ENCODE peak calls at places on chromosome 16, in ten cellular contexts. G, L, M, B, R, W, J, N, K and V are unnamed samples.

GRCh38 chr16:4924593-4925378 is 12.2 kb downstream of the PPL start:
- DNase-seq in N (no peak), L (no peak), K (no peak), W (no peak), J (no peak), B (no peak), R (no peak), G (peak), M (no peak), V (no peak)

GRCh38 chr16:8585942-8586341 is 4.4 kb downstream of the TMEM114 start:
- DNase-seq in J (no peak), W (no peak), G (no peak), M (no peak), B (no peak), K (no peak), R (no peak), N (no peak), L (no peak), V (no peak)

GRCh38 chr16:90010676-90011075 is 8.6 kb downstream of the DBNDD1 start:
- DNase-seq in R (no peak), L (no peak), K (no peak), J (no peak), B (no peak), M (no peak), N (no peak), G (no peak), W (no peak), V (no peak)

GRCh38 chr16:89322381-89323119 is 105.0 kb downstream of the ZNF778 start:
- DNase-seq in J (no peak), L (no peak), G (peak), W (no peak), M (peak), N (no peak), K (no peak), R (peak), B (peak), V (peak)

GRCh38 chr16:87003414-87003755 is 313.8 kb downstream of the C16orf95 start:
- DNase-seq in G (no peak), B (no peak), K (no peak), N (no peak), J (no peak), M (peak), L (no peak), W (no peak), R (no peak), V (no peak)

GRCh38 chr16:84299734-84300440 is 5.2 kb downstream of the WFDC1 start:
- DNase-seq in J (no peak), W (no peak), B (no peak), R (peak), K (no peak), L (no peak), M (no peak), G (no peak), N (no peak), V (no peak)

GRCh38 chr16:81066700-81067099 is 10.3 kb downstream of the C16orf46 start:
- DNase-seq in G (no peak), N (no peak), K (no peak), J (no peak), M (no peak), W (no peak), R (no peak), L (no peak), B (no peak), V (no peak)

GRCh38 chr16:17125671-17126070 is 345.1 kb downstream of the XYLT1 start:
- DNase-seq in G (no peak), N (no peak), K (no peak), R (no peak), W (no peak), M (peak), J (no peak), L (no peak), B (no peak), V (no peak)

GRCh38 chr16:57374067-57374534 is 1.8 kb downstream of the CX3CL1 start:
- DNase-seq in J (no peak), N (no peak), K (no peak), G (no peak), L (peak), R (no peak), W (no peak), M (peak), B (peak), V (no peak)

GRCh38 chr16:6684076-6684673 is 648.5 kb upstream of the RBFOX1 start:
- DNase-seq in K (peak), G (no peak), J (peak), W (no peak), N (peak), B (no peak), L (peak), M (no peak), R (peak), V (no peak)

GRCh38 chr16:83214671-83215070 is 587.9 kb downstream of the CDH13 start:
- DNase-seq in J (no peak), G (no peak), M (peak), W (no peak), L (no peak), R (no peak), B (no peak), N (no peak), K (no peak), V (no peak)

GRCh38 chr16:57607676-57608461 is 20.6 kb upstream of the ADGRG1 start:
- DNase-seq in R (no peak), J (no peak), L (no peak), G (no peak), K (peak), W (no peak), M (no peak), N (no peak), B (no peak), V (peak)

GRCh38 chr16:9908613-9909012 is 273.6 kb downstream of the GRIN2A start:
- DNase-seq in W (no peak), J (no peak), B (no peak), L (no peak), M (no peak), G (no peak), N (no peak), R (no peak), K (no peak), V (no peak)

GRCh38 chr16:51569204-51569911 is 418.3 kb upstream of the SALL1 start:
- DNase-seq in M (no peak), L (no peak), K (no peak), W (no peak), J (no peak), B (peak), N (no peak), R (no peak), G (no peak), V (peak)

GRCh38 chr16:87160218-87160617 is 157.0 kb downstream of the C16orf95 start:
- DNase-seq in L (no peak), R (no peak), B (peak), J (no peak), M (no peak), N (no peak), W (no peak), G (no peak), K (no peak), V (no peak)

GRCh38 chr16:62585041-62585545 is 548.9 kb upstream of the CDH8 start:
- DNase-seq in B (no peak), J (no peak), G (no peak), M (no peak), L (no peak), K (no peak), W (no peak), N (no peak), R (no peak), V (no peak)

GRCh38 chr16:5187402-5187952 is 89.9 kb upstream of the EEF2KMT start:
- DNase-seq in J (no peak), N (no peak), L (no peak), B (no peak), G (no peak), R (no peak), M (no peak), W (no peak), K (no peak), V (no peak)

GRCh38 chr16:64397945-64398508 is 723.8 kb downstream of the CDH11 start:
- DNase-seq in W (no peak), N (no peak), G (no peak), L (peak), R (no peak), J (no peak), B (peak), M (peak), K (no peak), V (peak)

GRCh38 chr16:10949424-10949970 is 5.1 kb downstream of the CLEC16A start:
- DNase-seq in J (no peak), K (no peak), R (peak), W (no peak), N (no peak), G (no peak), M (no peak), B (peak), L (no peak), V (peak)

GRCh38 chr16:29905668-29906067 is 5.4 kb downstream of the ASPHD1 start:
- DNase-seq in R (no peak), N (no peak), L (no peak), G (no peak), J (no peak), W (no peak), M (no peak), K (no peak), B (no peak), V (no peak)

GRCh38 chr16:87310610-87311009 is 6.6 kb downstream of the C16orf95 start:
- DNase-seq in G (no peak), J (no peak), K (no peak), L (no peak), N (no peak), B (no peak), W (no peak), M (no peak), R (no peak), V (no peak)

GRCh38 chr16:76854234-76854633 is 336.8 kb upstream of the MON1B start:
- DNase-seq in G (no peak), M (no peak), L (no peak), K (no peak), B (peak), N (no peak), W (no peak), R (no peak), J (no peak), V (peak)

GRCh38 chr16:4239020-4239419 is 2.9 kb downstream of the SRL start:
- DNase-seq in J (no peak), N (no peak), R (no peak), W (no peak), L (no peak), K (no peak), M (no peak), G (no peak), B (no peak), V (no peak)

GRCh38 chr16:25481636-25482035 is 210.1 kb upstream of the HS3ST4 start:
- DNase-seq in R (peak), G (no peak), K (no peak), N (no peak), J (peak), W (no peak), M (no peak), B (no peak), L (no peak), V (no peak)

GRCh38 chr16:21980032-21980431 is 20.9 kb downstream of the PDZD9 start:
- DNase-seq in B (no peak), J (no peak), L (no peak), N (no peak), R (no peak), G (no peak), K (no peak), M (no peak), W (no peak), V (no peak)

GRCh38 chr16:66057056-66057455 is 309.4 kb upstream of the CDH5 start:
- DNase-seq in B (no peak), J (no peak), W (no peak), R (no peak), M (no peak), L (no peak), N (peak), G (no peak), K (no peak), V (no peak)

GRCh38 chr16:54355251-54355650 is 68.7 kb upstream of the IRX3 start:
- DNase-seq in G (no peak), M (peak), R (no peak), K (no peak), B (peak), L (peak), J (peak), W (no peak), N (no peak), V (peak)

GRCh38 chr16:30018731-30019158 is 4.3 kb upstream of the C16orf92 start:
- DNase-seq in N (no peak), M (peak), B (no peak), G (no peak), K (no peak), W (no peak), L (peak), J (no peak), R (no peak), V (no peak)

GRCh38 chr16:20308266-20308665 is 19.0 kb downstream of the GP2 start:
- DNase-seq in M (no peak), N (no peak), K (no peak), L (no peak), R (no peak), J (no peak), G (no peak), W (no peak), B (no peak), V (no peak)

GRCh38 chr16:54744998-54745397 is 185.7 kb upstream of the IRX5 start:
- DNase-seq in K (no peak), G (no peak), M (no peak), L (no peak), N (no peak), W (no peak), R (no peak), B (no peak), J (no peak), V (no peak)

GRCh38 chr16:11203111-11203623 is 52.8 kb downstream of the SOCS1 start:
- DNase-seq in K (no peak), N (no peak), L (no peak), R (no peak), B (no peak), J (no peak), G (no peak), M (no peak), W (no peak), V (no peak)

GRCh38 chr16:67255553-67256030 is 6.8 kb downstream of the SLC9A5 start:
- DNase-seq in J (no peak), N (no peak), M (no peak), K (no peak), W (no peak), R (no peak), L (no peak), G (no peak), B (no peak), V (no peak)

GRCh38 chr16:83925095-83925905 is 26.4 kb downstream of the MLYCD start:
- DNase-seq in K (no peak), M (no peak), G (no peak), N (no peak), J (no peak), R (no peak), L (no peak), B (no peak), W (no peak), V (no peak)

GRCh38 chr16:68406458-68407041 is 41.8 kb downstream of the SMPD3 start:
- DNase-seq in R (no peak), L (peak), M (peak), G (peak), W (no peak), B (no peak), J (peak), K (no peak), N (no peak), V (no peak)
- H3K4me3 ChIP-seq in R (no peak), L (no peak), M (peak), G (no peak), W (no peak), B (no peak), J (no peak), K (no peak), N (no peak), V (no peak)

DNA sequence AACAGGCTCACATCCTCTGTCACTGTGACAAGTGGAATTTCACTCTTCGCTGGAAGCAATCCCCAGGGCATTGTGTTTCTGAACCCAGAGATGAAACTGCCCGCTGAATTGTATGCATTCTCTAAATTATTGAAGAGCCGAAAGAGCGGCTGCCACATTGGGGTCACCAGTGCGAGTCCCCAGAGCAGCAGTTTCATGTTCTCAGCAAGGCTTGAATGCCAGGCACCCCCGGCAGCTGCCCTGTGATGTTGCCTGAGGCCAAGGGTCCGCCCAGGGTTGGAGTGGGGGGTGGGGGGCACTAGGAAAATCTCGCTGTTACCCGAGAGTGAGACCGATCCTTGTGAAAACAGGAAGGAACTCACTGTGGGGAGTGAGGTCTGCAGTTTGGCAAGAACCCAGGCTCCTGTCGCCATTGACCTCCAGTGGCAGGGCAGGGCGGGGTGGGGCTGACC is 20.7 kb upstream of the BCAR1 start:
- DNase-seq in W (no peak), K (no peak), M (no peak), J (no peak), R (no peak), N (no peak), G (no peak), B (no peak), L (no peak), V (no peak)
- H3K4me3 ChIP-seq in W (no peak), K (no peak), M (no peak), J (no peak), R (no peak), N (no peak), G (no peak), B (no peak), L (no peak), V (no peak)

DNA sequence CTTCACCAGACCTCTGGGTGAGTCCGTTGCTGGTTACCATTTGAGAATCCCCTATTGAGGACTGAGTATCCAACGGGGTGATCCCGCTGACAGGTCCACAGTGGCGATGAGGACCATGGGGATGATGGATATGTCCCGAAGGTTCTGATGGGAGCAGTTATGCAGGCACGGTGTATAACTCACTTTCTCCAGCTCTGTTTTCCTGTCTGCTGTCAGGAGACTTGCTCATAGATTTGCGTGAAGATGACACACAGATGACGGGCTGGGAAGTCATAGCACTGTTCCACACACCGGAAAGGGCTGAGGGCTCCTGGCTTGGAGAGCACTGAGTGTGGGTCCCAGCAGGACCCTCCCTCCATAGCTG is 22.2 kb upstream of the ADCY7 start:
- DNase-seq in N (no peak), L (peak), J (no peak), W (no peak), R (no peak), M (peak), K (no peak), B (no peak), G (no peak), V (no peak)
- H3K4me3 ChIP-seq in N (no peak), L (no peak), J (no peak), W (no peak), R (no peak), M (no peak), K (no peak), B (no peak), G (no peak), V (no peak)

DNA sequence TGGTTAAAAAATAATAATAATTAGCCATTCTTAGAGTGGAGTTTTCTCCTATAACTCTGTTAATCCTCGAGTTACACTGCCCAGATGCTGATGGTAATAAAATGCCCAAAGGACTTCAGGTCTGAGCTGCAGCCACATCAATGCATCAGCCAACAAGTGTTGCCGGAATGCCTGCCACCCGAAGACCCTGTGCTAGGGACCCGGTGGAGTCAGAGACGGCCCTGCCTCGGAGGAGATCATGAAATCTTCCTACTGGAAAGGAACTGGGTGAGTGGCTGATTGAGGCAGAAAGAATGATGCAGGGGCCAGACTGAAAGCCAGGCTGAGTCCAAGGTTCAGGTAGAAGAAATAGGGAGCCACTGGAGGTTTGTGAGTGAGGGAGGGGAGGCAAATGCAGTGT is 100.2 kb downstream of the ZNF423 start:
- DNase-seq in G (no peak), N (no peak), J (no peak), K (no peak), L (no peak), W (no peak), M (no peak), R (no peak), B (no peak), V (no peak)
- H3K4me3 ChIP-seq in G (no peak), N (no peak), J (no peak), K (no peak), L (no peak), W (no peak), M (no peak), R (no peak), B (no peak), V (no peak)

DNA sequence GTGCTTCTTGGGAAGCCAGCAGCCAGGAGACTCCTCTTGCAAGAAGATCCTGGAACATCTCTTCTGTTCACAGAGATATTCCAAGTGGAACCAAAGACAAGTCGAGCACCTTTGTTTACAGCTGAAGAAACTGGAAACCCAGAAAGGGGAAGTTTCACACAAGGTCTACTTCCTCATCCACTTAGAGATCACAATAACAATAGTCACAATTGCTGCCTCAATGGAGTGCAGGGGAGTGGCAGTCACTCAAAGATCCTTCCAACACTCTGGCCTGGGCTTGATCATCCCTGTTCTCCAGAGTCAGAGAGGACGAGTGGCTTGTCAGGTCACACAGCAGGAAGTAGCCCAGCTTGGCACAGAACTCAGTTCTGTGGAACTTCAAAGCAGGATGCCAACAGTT is 46.9 kb upstream of the SIAH1 start:
- DNase-seq in L (no peak), K (no peak), N (peak), R (peak), W (no peak), J (no peak), G (no peak), B (no peak), M (no peak), V (no peak)
- H3K4me3 ChIP-seq in L (no peak), K (no peak), N (no peak), R (no peak), W (no peak), J (no peak), G (no peak), B (no peak), M (no peak), V (no peak)

GRCh38 chr16:1151424-1152122 is 1.3 kb upstream of the CACNA1H start:
- DNase-seq in L (no peak), G (no peak), B (no peak), J (no peak), M (no peak), R (no peak), K (no peak), N (no peak), W (no peak), V (no peak)
- H3K4me3 ChIP-seq in L (no peak), G (no peak), B (no peak), J (no peak), M (no peak), R (peak), K (no peak), N (no peak), W (no peak), V (no peak)

GRCh38 chr16:71425746-71426068 is 16.1 kb downstream of the TLE7 start:
- DNase-seq in J (no peak), G (no peak), R (no peak), M (no peak), K (no peak), L (no peak), N (no peak), W (no peak), B (no peak), V (no peak)

GRCh38 chr16:71428385-71428784 is 13.5 kb downstream of the TLE7 start:
- DNase-seq in M (no peak), G (no peak), L (no peak), K (no peak), J (no peak), R (no peak), B (no peak), W (no peak), N (no peak), V (no peak)

GRCh38 chr16:71424626-71425025 is 17.2 kb downstream of the TLE7 start:
- DNase-seq in B (no peak), J (no peak), G (no peak), M (no peak), L (no peak), K (no peak), W (no peak), R (no peak), N (no peak), V (no peak)

GRCh38 chr16:71426880-71427615 is 14.8 kb downstream of the TLE7 start:
- DNase-seq in J (no peak), M (no peak), W (no peak), R (no peak), K (no peak), B (no peak), L (no peak), N (no peak), G (no peak), V (no peak)

GRCh38 chr16:71426069-71426879 is 15.6 kb downstream of the TLE7 start:
- DNase-seq in L (peak), R (peak), N (peak), K (no peak), M (peak), G (no peak), W (peak), B (peak), J (peak), V (peak)
- H3K4me3 ChIP-seq in L (peak), R (peak), N (peak), K (no peak), M (peak), G (no peak), W (no peak), B (peak), J (peak), V (peak)

GRCh38 chr16:24054649-24055560 is 201.2 kb upstream of the CACNG3 start:
- DNase-seq in G (no peak), L (no peak), W (no peak), B (no peak), M (no peak), J (no peak), N (no peak), R (peak), K (no peak), V (no peak)
- H3K4me3 ChIP-seq in G (no peak), L (no peak), W (no peak), B (no peak), M (no peak), J (no peak), N (no peak), R (no peak), K (no peak), V (no peak)